ENCODE peak calls at places on chromosome 10, in eight cellular contexts. I is GM12878; S is CD8-positive, alpha-beta memory T cell; Z is heart right ventricle; W is body of pancreas; P is sigmoid colon; O is left ventricle myocardium inferior; Q is lower lobe of right lung. E is an unnamed sample.

GRCh38 chr10:132688580-132689420 is 97.1 kb downstream of the NKX6-2 start:
- DNase-seq in Z (no peak), I (no peak), Q (peak; percentile 6), S (peak; percentile 32), O (peak; percentile 3), W (no peak), P (peak; percentile 17), E (no peak)

GRCh38 chr10:48568546-48568945 is 36.3 kb downstream of the ARHGAP22 start:
- DNase-seq in Q (no peak), O (no peak), P (no peak), W (no peak), I (no peak), S (no peak), Z (no peak), E (no peak)

GRCh38 chr10:110042181-110042580 is 34.4 kb downstream of the ADD3 start:
- DNase-seq in Q (no peak), S (no peak), I (no peak), Z (no peak), P (no peak), O (no peak), W (no peak), E (no peak)

GRCh38 chr10:921471-922414 is 9.8 kb downstream of the LARP4B start:
- DNase-seq in P (no peak), Z (no peak), I (no peak), O (no peak), W (no peak), S (no peak), Q (no peak), E (no peak)

GRCh38 chr10:17655567-17656146 is 11.7 kb downstream of the STAM start:
- DNase-seq in P (no peak), Q (no peak), I (peak; percentile 64), W (no peak), S (no peak), Z (no peak), O (no peak), E (no peak)

GRCh38 chr10:1539216-1539615 is 198.1 kb downstream of the ADARB2 start:
- DNase-seq in S (no peak), P (peak; percentile 37), Q (no peak), W (no peak), Z (no peak), I (no peak), O (no peak), E (no peak)

GRCh38 chr10:8060010-8060703 is 5.7 kb downstream of the GATA3 start:
- DNase-seq in W (no peak), Z (no peak), P (no peak), S (peak; percentile 73), I (peak; percentile 55), O (no peak), Q (no peak), E (peak; percentile 59)

GRCh38 chr10:112981553-112981952 is 31.5 kb downstream of the TCF7L2 start:
- DNase-seq in I (peak; percentile 89), Q (no peak), S (no peak), Z (no peak), W (no peak), P (peak; percentile 46), O (no peak), E (no peak)

GRCh38 chr10:1737222-1738061 is at the start of gene ADARB2:
- DNase-seq in O (no peak), I (peak; percentile 53), S (no peak), Q (no peak), W (peak; percentile 42), P (no peak), Z (peak; percentile 27), E (no peak)

GRCh38 chr10:103897241-103897774 is 20.7 kb downstream of the STN1 start:
- DNase-seq in S (no peak), Q (no peak), I (no peak), P (no peak), Z (no peak), W (no peak), O (no peak), E (no peak)

GRCh38 chr10:120508393-120508792 is 51.4 kb downstream of the PLPP4 start:
- DNase-seq in Q (no peak), S (no peak), O (no peak), Z (no peak), I (no peak), W (no peak), P (no peak), E (no peak)

GRCh38 chr10:72337039-72337629 is 17.6 kb downstream of the DNAJB12 start:
- DNase-seq in O (peak; percentile 88), P (peak; percentile 94), W (peak; percentile 91), Z (peak; percentile 88), Q (peak; percentile 88), S (peak; percentile 71), I (no peak), E (peak; percentile 66)

GRCh38 chr10:96365571-96365970 is 6.8 kb upstream of the OPALIN start:
- DNase-seq in Q (no peak), W (no peak), P (no peak), S (no peak), O (no peak), Z (no peak), I (no peak), E (no peak)

GRCh38 chr10:100510533-100511308 is 8.9 kb downstream of the SEC31B start:
- DNase-seq in S (peak; percentile 80), Z (no peak), P (no peak), O (no peak), W (peak; percentile 49), I (no peak), Q (no peak), E (peak; percentile 60)

GRCh38 chr10:28284126-28284525 is 18.7 kb downstream of the MPP7 start:
- DNase-seq in W (peak; percentile 34), I (no peak), O (no peak), Z (no peak), P (no peak), Q (no peak), S (no peak), E (no peak)

GRCh38 chr10:38047666-38048065 is 37.2 kb downstream of the ZNF33A start:
- DNase-seq in Q (no peak), Z (no peak), W (no peak), S (no peak), I (no peak), O (no peak), P (no peak), E (no peak)

GRCh38 chr10:132056663-132057062 is 9.1 kb upstream of the JAKMIP3 start:
- DNase-seq in Z (no peak), I (no peak), O (no peak), S (no peak), P (peak; percentile 59), Q (no peak), W (no peak), E (no peak)

GRCh38 chr10:128211064-128211504 is 84.9 kb upstream of the MKI67 start:
- DNase-seq in W (no peak), O (no peak), S (no peak), P (peak; percentile 55), I (no peak), Q (no peak), Z (no peak), E (no peak)

GRCh38 chr10:126564297-126564888 is 106.1 kb downstream of the C10orf90 start:
- DNase-seq in I (no peak), W (no peak), S (no peak), Q (no peak), Z (no peak), O (no peak), P (no peak), E (no peak)

GRCh38 chr10:104577171-104577570 is 63.9 kb upstream of the SORCS3 start:
- DNase-seq in P (no peak), S (no peak), Z (no peak), I (no peak), W (no peak), Q (no peak), O (no peak), E (no peak)

GRCh38 chr10:48363617-48364355 is 57.3 kb downstream of the MAPK8 start:
- DNase-seq in S (no peak), P (no peak), W (peak; percentile 48), Z (peak; percentile 52), O (no peak), I (peak; percentile 51), Q (no peak), E (no peak)

GRCh38 chr10:3407208-3407607 is 234.6 kb upstream of the PITRM1 start:
- DNase-seq in P (no peak), O (no peak), Z (no peak), Q (no peak), S (no peak), W (no peak), I (no peak), E (no peak)

GRCh38 chr10:3408603-3409365 is 236.2 kb upstream of the PITRM1 start:
- DNase-seq in I (no peak), O (no peak), Z (no peak), S (no peak), P (no peak), W (peak; percentile 71), Q (no peak), E (no peak)

GRCh38 chr10:3404381-3404780 is 231.8 kb upstream of the PITRM1 start:
- DNase-seq in Z (no peak), W (no peak), Q (no peak), O (no peak), P (no peak), S (no peak), I (no peak), E (no peak)

GRCh38 chr10:3409928-3410327 is 237.3 kb upstream of the PITRM1 start:
- DNase-seq in I (no peak), Z (no peak), Q (no peak), O (no peak), S (no peak), W (no peak), P (no peak), E (no peak)

DNA sequence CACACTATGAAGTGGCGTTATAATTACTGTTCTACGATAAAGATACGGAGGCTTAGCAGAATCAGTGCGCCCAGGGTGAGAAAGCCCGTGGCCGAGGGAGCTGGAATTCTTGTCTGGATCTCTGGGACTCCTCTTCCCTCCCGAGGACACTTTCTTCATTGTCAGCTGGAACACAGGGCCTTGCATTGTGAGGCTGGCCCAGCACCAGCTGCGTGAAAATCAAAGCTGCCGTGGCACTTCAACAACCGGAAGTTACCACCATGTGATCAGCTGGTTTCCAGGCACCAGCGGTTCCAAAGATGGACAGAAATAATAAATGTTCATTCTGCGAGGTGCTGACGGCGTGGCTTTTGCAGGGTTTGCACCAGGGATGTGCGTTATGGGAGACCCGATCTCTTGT is 234.0 kb upstream of the PITRM1 start:
- DNase-seq in W (no peak), P (no peak), O (no peak), I (no peak), S (no peak), Q (no peak), Z (no peak), E (no peak)
- H3K27me3 ChIP-seq in W (no peaks in the 10 kb centered on the region), P (no peaks in the 10 kb centered on the region), O (no peaks in the 10 kb centered on the region), I (no peaks in the 10 kb centered on the region), S (no peaks in the 10 kb centered on the region), Q (no peaks in the 10 kb centered on the region), Z (no peaks in the 10 kb centered on the region), E (no peaks in the 10 kb centered on the region)

GRCh38 chr10:77386833-77387232 is 250.8 kb downstream of the KCNMA1 start:
- DNase-seq in O (no peak), S (no peak), Q (no peak), W (no peak), I (no peak), P (no peak), Z (no peak), E (no peak)
- H3K27ac ChIP-seq in O (no peak overlapping the region), S (no peak overlapping the region), Q (no peak overlapping the region), W (no peak overlapping the region), I (no peak overlapping the region), P (peak overlapping the region; percentile 58), Z (no peak overlapping the region), E (no peak overlapping the region)

GRCh38 chr10:111076191-111076681 is 593 bp upstream of the ADRA2A start:
- DNase-seq in W (peak; percentile 71), S (no peak), Z (peak; percentile 31), P (peak; percentile 80), I (no peak), O (peak; percentile 58), Q (peak; percentile 64), E (peak; percentile 28)
- H3K27me3 ChIP-seq in W (no peaks in the 10 kb centered on the region), S (peaks cover 25% of the 10 kb centered on the region), Z (peaks cover 84% of the 10 kb centered on the region), P (peaks cover 50% of the 10 kb centered on the region), I (peaks cover 23% of the 10 kb centered on the region), O (peaks cover 91% of the 10 kb centered on the region), Q (peaks cover 72% of the 10 kb centered on the region), E (peaks cover 58% of the 10 kb centered on the region)

GRCh38 chr10:43205681-43206390 is 61.0 kb downstream of the RASGEF1A start:
- DNase-seq in O (no peak), I (no peak), Z (no peak), W (peak; percentile 1), S (peak; percentile 42), Q (peak; percentile 37), P (peak; percentile 56), E (no peak)
- H3K27ac ChIP-seq in O (no peak overlapping the region), I (no peak overlapping the region), Z (no peak overlapping the region), W (no peak overlapping the region), S (no peak overlapping the region), Q (no peak overlapping the region), P (no peak overlapping the region), E (no peak overlapping the region)